ENCODE peak calls at places on chromosome 10, in five cellular contexts. B is heart right ventricle, R is transverse colon, Z is colonic mucosa, F is body of pancreas. U is an unnamed sample. For H3K36me3, the result is how much of the 10 kb centered on the place peaks cover.

GRCh38 chr10:988667-989545 is 672 bp downstream of the GTPBP4 start:
- DNase-seq in R (no peak), Z (no peak), B (no peak), F (no peak), U (no peak)

GRCh38 chr10:60663850-60664249 is 114.4 kb upstream of the CDK1 start:
- DNase-seq in Z (no peak), B (no peak), R (no peak), F (no peak), U (no peak)

GRCh38 chr10:74282853-74283205 is 131.8 kb downstream of the ADK start:
- DNase-seq in F (no peak), B (no peak), R (no peak), Z (no peak), U (no peak)

GRCh38 chr10:124354411-124355382 is 64.0 kb downstream of the OAT start:
- DNase-seq in B (peak), F (peak), Z (peak), R (peak), U (peak)

GRCh38 chr10:70805619-70806215 is 10.0 kb upstream of the SGPL1 start:
- DNase-seq in R (no peak), Z (no peak), B (no peak), F (no peak), U (no peak)

GRCh38 chr10:87864497-87865059 is 1.2 kb downstream of the PTEN start:
- DNase-seq in R (no peak), B (no peak), Z (no peak), F (no peak), U (peak)

GRCh38 chr10:106181491-106181890 is 983.0 kb downstream of the SORCS1 start:
- DNase-seq in B (no peak), F (no peak), R (no peak), Z (no peak), U (no peak)

GRCh38 chr10:80411267-80411668 is 2.9 kb downstream of the PRXL2A start:
- DNase-seq in B (no peak), Z (peak), R (peak), F (peak), U (peak)

DNA sequence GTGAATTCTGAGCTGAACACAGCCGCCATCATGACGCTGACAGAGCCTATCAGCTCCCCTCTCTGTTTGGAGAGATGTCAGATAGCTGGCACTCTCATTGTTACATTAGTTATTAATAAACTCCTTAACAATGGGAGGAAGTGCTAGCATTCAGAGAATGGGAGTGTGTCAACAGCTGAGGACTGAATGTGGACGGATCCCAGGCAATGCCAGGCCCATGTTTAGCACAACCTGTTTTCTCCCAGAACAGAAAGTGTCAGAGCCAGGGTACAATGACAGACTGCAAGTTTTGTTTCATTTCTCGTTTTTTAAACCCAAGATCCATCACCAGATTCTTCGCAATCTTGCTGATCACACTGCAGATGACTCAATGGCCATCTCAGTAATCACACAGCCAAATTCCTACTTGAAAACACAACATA is 99.6 kb downstream of the PRPF18 start:
- DNase-seq in Z (no peak), B (peak), R (no peak), F (no peak), U (no peak)
- H3K27ac ChIP-seq in Z (no peak), B (peak), R (peak), F (no peak), U (no peak)

DNA sequence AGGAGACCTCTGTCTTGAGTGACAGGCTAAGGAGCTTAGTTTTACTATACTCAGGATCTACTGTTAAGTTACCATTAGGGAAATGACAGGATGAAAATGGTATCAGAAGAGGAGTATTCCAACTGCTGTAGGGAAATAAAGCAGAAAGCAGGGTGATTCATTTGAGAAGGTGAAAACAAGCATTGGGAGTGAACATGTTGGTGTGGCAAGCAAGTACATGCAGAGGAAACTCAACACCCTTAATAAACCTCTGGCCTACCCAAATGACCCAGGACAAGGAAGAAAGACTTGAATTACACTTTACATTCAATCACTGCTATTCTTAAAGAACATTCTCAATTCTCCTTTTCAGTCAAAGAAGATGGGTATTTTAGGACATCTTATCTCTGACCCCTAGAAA is 28.7 kb downstream of the ERLIN1 start:
- DNase-seq in B (no peak), R (no peak), F (no peak), Z (no peak), U (no peak)
- H3K36me3 ChIP-seq in B (under half), R (half or more), F (under half), Z (under half), U (half or more)

GRCh38 chr10:110457851-110458582 is 39.7 kb upstream of the DUSP5 start:
- DNase-seq in F (no peak), Z (no peak), R (peak), B (no peak), U (no peak)
- H3K27ac ChIP-seq in F (no peak), Z (no peak), R (no peak), B (peak), U (no peak)

GRCh38 chr10:132756591-132756990 is 29.4 kb downstream of the NKX6-2 start:
- DNase-seq in R (no peak), B (no peak), Z (no peak), F (no peak), U (no peak)
- H3K36me3 ChIP-seq in R (under half), B (under half), Z (under half), F (under half), U (under half)

U was measured in WERI-Rb-1.